ENCODE peak calls at places on chromosomes 13 and 19, in four cellular contexts. D is NCI-H1048, P is HAP-1, Z is GM12864. Q is an unnamed sample.

GRCh38 chr19:17555480-17555928 is at the start of gene COLGALT1:
- DNase-seq in D (peak; percentile 84), P (peak; percentile 100), Z (peak; percentile 92), Q (peak; percentile 87)

GRCh38 chr19:15464394-15465385 is at the start of gene RASAL3:
- DNase-seq in D (no peak), P (no peak), Z (no peak), Q (no peak)

GRCh38 chr19:33558846-33559245 is 37.3 kb upstream of the PEPD start:
- DNase-seq in D (no peak), P (no peak), Z (no peak), Q (peak; percentile 14)

GRCh38 chr19:58563034-58563573 is 4.7 kb upstream of the UBE2M start:
- DNase-seq in D (no peak), P (no peak), Z (no peak), Q (no peak)

GRCh38 chr19:17721821-17722220 is 2.5 kb downstream of the MAP1S start:
- DNase-seq in D (no peak), P (no peak), Z (no peak), Q (peak; percentile 24)

GRCh38 chr19:32357720-32358119 is 12.3 kb downstream of the ZNF507 start:
- DNase-seq in D (no peak), P (no peak), Z (no peak), Q (peak; percentile 23)

GRCh38 chr19:53696951-53697350 is 65.2 kb downstream of the DPRX start:
- DNase-seq in D (no peak), P (no peak), Z (no peak), Q (no peak)

GRCh38 chr19:1125601-1126533 is 22.1 kb downstream of the GPX4 start:
- DNase-seq in D (no peak), P (no peak), Z (no peak), Q (no peak)

GRCh38 chr19:17450264-17451075 is 2.0 kb upstream of the TMEM221 start:
- DNase-seq in D (no peak), P (no peak), Z (peak; percentile 41), Q (peak; percentile 99)

GRCh38 chr19:12090807-12091206 is 26.3 kb downstream of the ZNF844 start:
- DNase-seq in D (no peak), P (peak; percentile 58), Z (peak; percentile 41), Q (peak; percentile 29)

GRCh38 chr13:55615080-55615479 is 1525.6 kb upstream of the PRR20A start:
- DNase-seq in D (no peak), P (no peak), Z (no peak), Q (no peak)

GRCh38 chr13:114130708-114131580 is 1.5 kb downstream of the RASA3 start:
- DNase-seq in D (no peak), P (peak; percentile 50), Z (no peak), Q (peak; percentile 71)

GRCh38 chr19:18401580-18402112 is 4.2 kb upstream of the LRRC25 start:
- DNase-seq in D (no peak), P (peak; percentile 73), Z (no peak), Q (peak; percentile 78)

GRCh38 chr19:54160182-54160811 is 776 bp upstream of the LENG1 start:
- DNase-seq in D (no peak), P (peak; percentile 58), Z (no peak), Q (peak; percentile 20)

GRCh38 chr19:53782698-53783097 is 41.4 kb downstream of the NLRP12 start:
- DNase-seq in D (no peak), P (peak; percentile 46), Z (no peak), Q (no peak)

GRCh38 chr13:110107568-110108347 is 199.2 kb downstream of the COL4A1 start:
- DNase-seq in D (no peak), P (no peak), Z (no peak), Q (no peak)

GRCh38 chr19:24159707-24160106 is 72.7 kb downstream of the ZNF254 start:
- DNase-seq in D (no peak), P (no peak), Z (no peak), Q (peak; percentile 43)

GRCh38 chr19:6241680-6242079 is 38.1 kb downstream of the MLLT1 start:
- DNase-seq in D (no peak), P (no peak), Z (no peak), Q (no peak)

GRCh38 chr19:1566392-1567115 is 1.6 kb downstream of the MEX3D start:
- DNase-seq in D (peak; percentile 47), P (peak; percentile 82), Z (no peak), Q (peak; percentile 47)

GRCh38 chr19:18317998-18318800 is 4.7 kb downstream of the LSM4 start:
- DNase-seq in D (no peak), P (no peak), Z (no peak), Q (no peak)

GRCh38 chr19:48963371-48964204 is 1.5 kb upstream of the FTL start:
- DNase-seq in D (no peak), P (peak; percentile 53), Z (no peak), Q (peak; percentile 56)

GRCh38 chr19:38713227-38713649 is 31.0 kb downstream of the CAPN12 start:
- DNase-seq in D (no peak), P (no peak), Z (no peak), Q (no peak)

GRCh38 chr19:4639531-4640246 is 373 bp downstream of the TNFAIP8L1 start:
- DNase-seq in D (no peak), P (peak; percentile 33), Z (no peak), Q (no peak)

GRCh38 chr13:78022164-78022877 is 103.7 kb upstream of the EDNRB start:
- DNase-seq in D (no peak), P (no peak), Z (peak; percentile 81), Q (peak; percentile 87)

GRCh38 chr13:20035130-20035529 is 76.6 kb downstream of the ZMYM2 start:
- DNase-seq in D (no peak), P (no peak), Z (no peak), Q (peak; percentile 5)

GRCh38 chr13:38697628-38698333 is 10.9 kb downstream of the FREM2 start:
- DNase-seq in D (no peak), P (no peak), Z (no peak), Q (peak; percentile 47)

GRCh38 chr19:13023666-13024065 is 28.4 kb downstream of the NFIX start:
- DNase-seq in D (no peak), P (no peak), Z (no peak), Q (no peak)